ENCODE peak calls at places on chromosomes 13 and 19, in four cellular contexts. One of them, this sample, is unnamed.

GRCh38 chr19:51480590-51480989 is 2.3 kb downstream of the CEACAM18 start:
- DNase-seq in stimulated activated CD4-positive, alpha-beta T cell treated with anti-CD3 and anti-CD28 coated beads, Interleukin-12 subunit alpha, Interleukin-12 subunit beta, amount 100 ng/mL, for 4 hours: peak
- DNase-seq in T-helper 1 cell: no peak
- DNase-seq in activated T-helper 1 cell treated with anti-CD3 and anti-CD28 coated beads, Interleukin-2, amount 50 U/mL, for 16 hours: no peak
- DNase-seq in this sample: no peak

GRCh38 chr19:27955484-27955883 is 1257.5 kb downstream of the UQCRFS1 start:
- DNase-seq in activated T-helper 1 cell treated with anti-CD3 and anti-CD28 coated beads, Interleukin-2, amount 50 U/mL, for 16 hours: no peak
- DNase-seq in stimulated activated CD4-positive, alpha-beta T cell treated with anti-CD3 and anti-CD28 coated beads, Interleukin-12 subunit alpha, Interleukin-12 subunit beta, amount 100 ng/mL, for 4 hours: no peak
- DNase-seq in T-helper 1 cell: no peak
- DNase-seq in this sample: no peak

GRCh38 chr19:374183-374885 is 29.7 kb upstream of the MIER2 start:
- DNase-seq in T-helper 1 cell: no peak
- DNase-seq in stimulated activated CD4-positive, alpha-beta T cell treated with anti-CD3 and anti-CD28 coated beads, Interleukin-12 subunit alpha, Interleukin-12 subunit beta, amount 100 ng/mL, for 4 hours: no peak
- DNase-seq in activated T-helper 1 cell treated with anti-CD3 and anti-CD28 coated beads, Interleukin-2, amount 50 U/mL, for 16 hours: no peak
- DNase-seq in this sample: no peak

GRCh38 chr19:15038304-15038703 is 11.0 kb upstream of the CASP14 start:
- DNase-seq in activated T-helper 1 cell treated with anti-CD3 and anti-CD28 coated beads, Interleukin-2, amount 50 U/mL, for 16 hours: no peak
- DNase-seq in stimulated activated CD4-positive, alpha-beta T cell treated with anti-CD3 and anti-CD28 coated beads, Interleukin-12 subunit alpha, Interleukin-12 subunit beta, amount 100 ng/mL, for 4 hours: no peak
- DNase-seq in T-helper 1 cell: no peak
- DNase-seq in this sample: no peak

GRCh38 chr13:34591801-34592454 is 350.1 kb upstream of the NBEA start:
- DNase-seq in T-helper 1 cell: no peak
- DNase-seq in stimulated activated CD4-positive, alpha-beta T cell treated with anti-CD3 and anti-CD28 coated beads, Interleukin-12 subunit alpha, Interleukin-12 subunit beta, amount 100 ng/mL, for 4 hours: no peak
- DNase-seq in activated T-helper 1 cell treated with anti-CD3 and anti-CD28 coated beads, Interleukin-2, amount 50 U/mL, for 16 hours: no peak
- DNase-seq in this sample: no peak

GRCh38 chr19:46840157-46840942 is 10.3 kb downstream of the AP2S1 start:
- DNase-seq in T-helper 1 cell: peak
- DNase-seq in activated T-helper 1 cell treated with anti-CD3 and anti-CD28 coated beads, Interleukin-2, amount 50 U/mL, for 16 hours: no peak
- DNase-seq in stimulated activated CD4-positive, alpha-beta T cell treated with anti-CD3 and anti-CD28 coated beads, Interleukin-12 subunit alpha, Interleukin-12 subunit beta, amount 100 ng/mL, for 4 hours: peak
- DNase-seq in this sample: no peak

GRCh38 chr13:70391678-70392077 is 283.4 kb upstream of the KLHL1 start:
- DNase-seq in activated T-helper 1 cell treated with anti-CD3 and anti-CD28 coated beads, Interleukin-2, amount 50 U/mL, for 16 hours: no peak
- DNase-seq in stimulated activated CD4-positive, alpha-beta T cell treated with anti-CD3 and anti-CD28 coated beads, Interleukin-12 subunit alpha, Interleukin-12 subunit beta, amount 100 ng/mL, for 4 hours: no peak
- DNase-seq in T-helper 1 cell: no peak
- DNase-seq in this sample: no peak

GRCh38 chr13:28329395-28330158 is 165.4 kb downstream of the FLT1 start:
- DNase-seq in activated T-helper 1 cell treated with anti-CD3 and anti-CD28 coated beads, Interleukin-2, amount 50 U/mL, for 16 hours: no peak
- DNase-seq in stimulated activated CD4-positive, alpha-beta T cell treated with anti-CD3 and anti-CD28 coated beads, Interleukin-12 subunit alpha, Interleukin-12 subunit beta, amount 100 ng/mL, for 4 hours: no peak
- DNase-seq in T-helper 1 cell: no peak
- DNase-seq in this sample: no peak

GRCh38 chr13:97492257-97492656 is 58.3 kb downstream of the RAP2A start:
- DNase-seq in T-helper 1 cell: no peak
- DNase-seq in activated T-helper 1 cell treated with anti-CD3 and anti-CD28 coated beads, Interleukin-2, amount 50 U/mL, for 16 hours: no peak
- DNase-seq in stimulated activated CD4-positive, alpha-beta T cell treated with anti-CD3 and anti-CD28 coated beads, Interleukin-12 subunit alpha, Interleukin-12 subunit beta, amount 100 ng/mL, for 4 hours: no peak
- DNase-seq in this sample: no peak

GRCh38 chr13:93861818-93862217 is 617.7 kb downstream of the DCT start:
- DNase-seq in T-helper 1 cell: no peak
- DNase-seq in activated T-helper 1 cell treated with anti-CD3 and anti-CD28 coated beads, Interleukin-2, amount 50 U/mL, for 16 hours: no peak
- DNase-seq in stimulated activated CD4-positive, alpha-beta T cell treated with anti-CD3 and anti-CD28 coated beads, Interleukin-12 subunit alpha, Interleukin-12 subunit beta, amount 100 ng/mL, for 4 hours: no peak
- DNase-seq in this sample: no peak

GRCh38 chr13:57787058-57787791 is 155.7 kb downstream of the PCDH17 start:
- DNase-seq in activated T-helper 1 cell treated with anti-CD3 and anti-CD28 coated beads, Interleukin-2, amount 50 U/mL, for 16 hours: no peak
- DNase-seq in stimulated activated CD4-positive, alpha-beta T cell treated with anti-CD3 and anti-CD28 coated beads, Interleukin-12 subunit alpha, Interleukin-12 subunit beta, amount 100 ng/mL, for 4 hours: no peak
- DNase-seq in T-helper 1 cell: no peak
- DNase-seq in this sample: no peak

GRCh38 chr13:39766464-39767167 is 111.2 kb downstream of the COG6 start:
- DNase-seq in T-helper 1 cell: no peak
- DNase-seq in stimulated activated CD4-positive, alpha-beta T cell treated with anti-CD3 and anti-CD28 coated beads, Interleukin-12 subunit alpha, Interleukin-12 subunit beta, amount 100 ng/mL, for 4 hours: no peak
- DNase-seq in activated T-helper 1 cell treated with anti-CD3 and anti-CD28 coated beads, Interleukin-2, amount 50 U/mL, for 16 hours: no peak
- DNase-seq in this sample: no peak

GRCh38 chr19:14530005-14530348 is 583 bp downstream of the TECR start:
- DNase-seq in stimulated activated CD4-positive, alpha-beta T cell treated with anti-CD3 and anti-CD28 coated beads, Interleukin-12 subunit alpha, Interleukin-12 subunit beta, amount 100 ng/mL, for 4 hours: no peak
- DNase-seq in activated T-helper 1 cell treated with anti-CD3 and anti-CD28 coated beads, Interleukin-2, amount 50 U/mL, for 16 hours: no peak
- DNase-seq in T-helper 1 cell: no peak
- DNase-seq in this sample: no peak

GRCh38 chr19:51210385-51210784 is 14.5 kb upstream of the CD33 start:
- DNase-seq in activated T-helper 1 cell treated with anti-CD3 and anti-CD28 coated beads, Interleukin-2, amount 50 U/mL, for 16 hours: no peak
- DNase-seq in T-helper 1 cell: no peak
- DNase-seq in stimulated activated CD4-positive, alpha-beta T cell treated with anti-CD3 and anti-CD28 coated beads, Interleukin-12 subunit alpha, Interleukin-12 subunit beta, amount 100 ng/mL, for 4 hours: no peak
- DNase-seq in this sample: no peak

GRCh38 chr19:30662211-30662861 is 290.2 kb downstream of the ZNF536 start:
- DNase-seq in stimulated activated CD4-positive, alpha-beta T cell treated with anti-CD3 and anti-CD28 coated beads, Interleukin-12 subunit alpha, Interleukin-12 subunit beta, amount 100 ng/mL, for 4 hours: no peak
- DNase-seq in activated T-helper 1 cell treated with anti-CD3 and anti-CD28 coated beads, Interleukin-2, amount 50 U/mL, for 16 hours: no peak
- DNase-seq in T-helper 1 cell: no peak
- DNase-seq in this sample: no peak

GRCh38 chr13:42548731-42549554 is 25.0 kb upstream of the TNFSF11 start:
- DNase-seq in stimulated activated CD4-positive, alpha-beta T cell treated with anti-CD3 and anti-CD28 coated beads, Interleukin-12 subunit alpha, Interleukin-12 subunit beta, amount 100 ng/mL, for 4 hours: no peak
- DNase-seq in activated T-helper 1 cell treated with anti-CD3 and anti-CD28 coated beads, Interleukin-2, amount 50 U/mL, for 16 hours: no peak
- DNase-seq in T-helper 1 cell: no peak
- DNase-seq in this sample: no peak

GRCh38 chr19:46659151-46660007 is 1.6 kb downstream of the DACT3 start:
- DNase-seq in activated T-helper 1 cell treated with anti-CD3 and anti-CD28 coated beads, Interleukin-2, amount 50 U/mL, for 16 hours: no peak
- DNase-seq in stimulated activated CD4-positive, alpha-beta T cell treated with anti-CD3 and anti-CD28 coated beads, Interleukin-12 subunit alpha, Interleukin-12 subunit beta, amount 100 ng/mL, for 4 hours: no peak
- DNase-seq in T-helper 1 cell: no peak
- DNase-seq in this sample: no peak

GRCh38 chr19:13842294-13843103 is 34.4 kb upstream of the NANOS3 start:
- DNase-seq in stimulated activated CD4-positive, alpha-beta T cell treated with anti-CD3 and anti-CD28 coated beads, Interleukin-12 subunit alpha, Interleukin-12 subunit beta, amount 100 ng/mL, for 4 hours: peak
- DNase-seq in activated T-helper 1 cell treated with anti-CD3 and anti-CD28 coated beads, Interleukin-2, amount 50 U/mL, for 16 hours: no peak
- DNase-seq in T-helper 1 cell: peak
- DNase-seq in this sample: no peak

GRCh38 chr19:2260341-2260751 is 4.1 kb upstream of the JSRP1 start:
- DNase-seq in T-helper 1 cell: no peak
- DNase-seq in stimulated activated CD4-positive, alpha-beta T cell treated with anti-CD3 and anti-CD28 coated beads, Interleukin-12 subunit alpha, Interleukin-12 subunit beta, amount 100 ng/mL, for 4 hours: no peak
- DNase-seq in activated T-helper 1 cell treated with anti-CD3 and anti-CD28 coated beads, Interleukin-2, amount 50 U/mL, for 16 hours: no peak
- DNase-seq in this sample: no peak

GRCh38 chr19:51441410-51442390 is 16.6 kb downstream of the SIGLEC8 start:
- DNase-seq in activated T-helper 1 cell treated with anti-CD3 and anti-CD28 coated beads, Interleukin-2, amount 50 U/mL, for 16 hours: peak
- DNase-seq in stimulated activated CD4-positive, alpha-beta T cell treated with anti-CD3 and anti-CD28 coated beads, Interleukin-12 subunit alpha, Interleukin-12 subunit beta, amount 100 ng/mL, for 4 hours: peak
- DNase-seq in T-helper 1 cell: peak
- DNase-seq in this sample: peak